ENCODE peak calls at places on chromosome 14, in ten cellular contexts. D is IMR-90, G is tibial nerve, L is gastrocnemius medialis, V is HCT116, S is A549, C is H1, E is spleen, M is Peyer's patch, R is NB4. T is an unnamed sample.

GRCh38 chr14:42013560-42013959 is 406.9 kb downstream of the LRFN5 start:
- DNase-seq in D (peak; percentile 18), G (no peak), L (no peak), V (no peak), S (no peak), C (no peak), E (no peak), M (no peak), R (no peak), T (no peak)

GRCh38 chr14:104657563-104658324 is 31.7 kb upstream of the INF2 start:
- DNase-seq in D (no peak), G (no peak), L (no peak), V (no peak), S (no peak), C (no peak), E (peak; percentile 94), M (peak; percentile 94), R (peak; percentile 84), T (no peak)

GRCh38 chr14:105397350-105397931 is 897 bp upstream of the TEX22 start:
- DNase-seq in D (no peak), G (no peak), L (no peak), V (no peak), S (no peak), C (no peak), E (peak; percentile 83), M (no peak), R (peak; percentile 28), T (peak; percentile 20)

GRCh38 chr14:71675126-71675901 is 256.9 kb upstream of the RGS6 start:
- DNase-seq in D (no peak), G (no peak), L (no peak), V (no peak), S (no peak), C (peak; percentile 65), E (no peak), M (no peak), R (no peak), T (no peak)

GRCh38 chr14:102513899-102514772 is 4.6 kb upstream of the ANKRD9 start:
- DNase-seq in D (no peak), G (no peak), L (no peak), V (no peak), S (no peak), C (no peak), E (no peak), M (no peak), R (no peak), T (peak; percentile 48)

GRCh38 chr14:46405095-46405494 is 246.5 kb downstream of the RPL10L start:
- DNase-seq in D (no peak), G (no peak), L (no peak), V (no peak), S (no peak), C (no peak), E (no peak), M (no peak), R (no peak), T (no peak)

GRCh38 chr14:72291908-72292688 is 359.9 kb downstream of the RGS6 start:
- DNase-seq in D (peak; percentile 58), G (no peak), L (no peak), V (peak; percentile 15), S (peak; percentile 35), C (peak; percentile 52), E (no peak), M (no peak), R (peak; percentile 46), T (no peak)

GRCh38 chr14:100305446-100306255 is 593 bp downstream of the SLC25A29 start:
- DNase-seq in D (no peak), G (no peak), L (peak; percentile 36), V (no peak), S (no peak), C (peak; percentile 69), E (peak; percentile 90), M (peak; percentile 29), R (peak; percentile 79), T (peak; percentile 59)

GRCh38 chr14:76776306-76777251 is 15.3 kb downstream of the VASH1 start:
- DNase-seq in D (no peak), G (no peak), L (no peak), V (no peak), S (no peak), C (no peak), E (peak; percentile 70), M (no peak), R (peak; percentile 77), T (no peak)

GRCh38 chr14:59690426-59690825 is 113.8 kb upstream of the CCDC175 start:
- DNase-seq in D (no peak), G (no peak), L (no peak), V (no peak), S (no peak), C (no peak), E (no peak), M (no peak), R (no peak), T (no peak)

GRCh38 chr14:81400202-81400678 is at the start of gene STON2:
- DNase-seq in D (no peak), G (no peak), L (peak; percentile 81), V (peak; percentile 54), S (peak; percentile 11), C (no peak), E (no peak), M (no peak), R (peak; percentile 67), T (peak; percentile 42)
- TF ChIP-seq POLR2A in D (no peak), G (no peak), L (peak; percentile 58), V (no peak), S (no peak), C (no peak), E (no peak), M (no peak), R (no peak), T (no peak)

GRCh38 chr14:68844210-68844545 is 51.3 kb upstream of the ZFP36L1 start:
- DNase-seq in D (no peak), G (no peak), L (no peak), V (no peak), S (no peak), C (no peak), E (no peak), M (no peak), R (no peak), T (no peak)
- TF ChIP-seq CTCF in D (no peak), G (no peak), L (no peak), V (no peak), S (no peak), C (no peak), E (peak; percentile 15), M (no peak), R (no peak), T (no peak)

GRCh38 chr14:30873308-30874119 is 845 bp upstream of the COCH start:
- DNase-seq in D (no peak), G (no peak), L (no peak), V (no peak), S (no peak), C (no peak), E (no peak), M (no peak), R (no peak), T (no peak)

GRCh38 chr14:30874120-30874998 is at the start of gene COCH:
- DNase-seq in D (no peak), G (no peak), L (no peak), V (peak; percentile 4), S (peak; percentile 63), C (peak; percentile 79), E (peak; percentile 81), M (peak; percentile 39), R (peak; percentile 92), T (no peak)

GRCh38 chr14:30876692-30877091 is 2.3 kb downstream of the COCH start:
- DNase-seq in D (no peak), G (no peak), L (no peak), V (no peak), S (no peak), C (no peak), E (no peak), M (no peak), R (peak; percentile 63), T (no peak)

GRCh38 chr14:30874999-30875787 is 834 bp downstream of the COCH start:
- DNase-seq in D (no peak), G (no peak), L (no peak), V (no peak), S (no peak), C (peak; percentile 77), E (peak; percentile 72), M (no peak), R (peak; percentile 66), T (no peak)

GRCh38 chr14:30875788-30876053 is 1.4 kb downstream of the COCH start:
- DNase-seq in D (no peak), G (no peak), L (no peak), V (no peak), S (no peak), C (no peak), E (no peak), M (no peak), R (no peak), T (no peak)
- H3K4me3 ChIP-seq in D (no peak overlapping the region), G (no peak overlapping the region), L (no peak overlapping the region), V (no peak overlapping the region), S (no peak overlapping the region), C (peak overlapping the region; percentile 36), E (no peak overlapping the region), M (no peak overlapping the region), R (peak overlapping the region; percentile 78), T (peak overlapping the region; percentile 63)

GRCh38 chr14:65303902-65304222 is 108.7 kb upstream of the FUT8 start:
- DNase-seq in D (no peak), G (no peak), L (no peak), V (no peak), S (no peak), C (no peak), E (no peak), M (no peak), R (no peak), T (no peak)

GRCh38 chr14:65304239-65304638 is 108.3 kb upstream of the FUT8 start:
- DNase-seq in D (no peak), G (no peak), L (no peak), V (no peak), S (no peak), C (no peak), E (no peak), M (peak; percentile 66), R (no peak), T (no peak)

GRCh38 chr14:65303185-65303901 is 109.2 kb upstream of the FUT8 start:
- DNase-seq in D (peak; percentile 37), G (no peak), L (no peak), V (no peak), S (no peak), C (no peak), E (no peak), M (no peak), R (no peak), T (no peak)

GRCh38 chr14:65301862-65302539 is 110.5 kb upstream of the FUT8 start:
- DNase-seq in D (no peak), G (no peak), L (no peak), V (no peak), S (no peak), C (no peak), E (no peak), M (peak; percentile 48), R (peak; percentile 66), T (no peak)

DNA sequence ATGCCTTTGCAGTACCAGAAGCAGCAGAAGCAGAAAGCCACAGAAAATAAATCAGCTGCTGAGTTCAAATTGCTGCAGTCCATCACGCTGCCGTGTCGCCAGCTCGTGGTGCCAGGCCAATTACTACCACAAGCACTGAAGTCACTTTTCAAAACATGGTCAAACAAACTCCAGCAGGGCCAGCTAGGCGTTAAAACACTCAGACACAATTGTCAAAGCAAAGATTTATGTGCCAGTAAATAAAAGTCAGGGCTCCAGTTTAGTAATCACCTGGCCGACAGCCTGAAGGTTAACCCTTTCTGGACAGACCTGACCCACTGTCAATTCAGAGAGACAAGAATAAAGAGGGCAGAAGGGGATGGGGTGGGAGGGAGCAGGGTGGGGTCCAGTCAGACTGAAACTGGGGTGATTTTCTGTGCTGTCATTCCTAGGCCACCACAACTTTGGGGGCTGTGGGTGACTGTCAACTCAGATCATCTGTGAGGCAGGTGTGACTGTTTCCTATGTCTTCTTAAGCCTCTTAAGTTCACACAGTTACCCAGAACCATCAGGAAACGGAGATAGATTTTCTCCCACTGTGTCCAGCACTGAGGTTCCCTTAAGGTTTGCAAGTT is 109.9 kb upstream of the FUT8 start:
- DNase-seq in D (no peak), G (no peak), L (no peak), V (no peak), S (no peak), C (no peak), E (no peak), M (peak; percentile 63), R (no peak), T (no peak)
- TF ChIP-seq POLR2A in D (no peak), G (no peak), L (no peak), V (no peak), S (no peak), C (no peak), E (no peak), M (no peak), R (no peak), T (peak; percentile 9)